ENCODE peak calls at places on chromosomes 13 and 19, in five cellular contexts. L is neuronal stem cell; Z is pulmonary artery endothelial cell; D is COR-L47; M is natural killer cell treated with Interleukin-12 subunit alpha and Interleukin-12 subunit beta and Interleukin-15 and Interleukin-18, amount 100 ng/mL, for 72 hours. C is an unnamed sample.

GRCh38 chr19:52600639-52601024 is 30.5 kb downstream of the ZNF701 start:
- DNase-seq in L (no peak), Z (no peak), D (no peak), M (no peak), C (no peak)

GRCh38 chr19:29781582-29782580 is 29.9 kb upstream of the CCNE1 start:
- DNase-seq in L (no peak), Z (no peak), D (no peak), M (no peak), C (no peak)

GRCh38 chr13:22740264-22740663 is 440.5 kb upstream of the SGCG start:
- DNase-seq in L (peak; percentile 5), Z (no peak), D (no peak), M (no peak), C (no peak)

GRCh38 chr19:5822181-5822844 is 17.2 kb downstream of the FUT6 start:
- DNase-seq in L (no peak), Z (no peak), D (no peak), M (no peak), C (no peak)

GRCh38 chr19:51372649-51373504 is at the start of gene NKG7:
- DNase-seq in L (no peak), Z (no peak), D (no peak), M (peak; percentile 97), C (no peak)

GRCh38 chr19:35545001-35545854 is at the start of gene TMEM147:
- DNase-seq in L (peak; percentile 81), Z (peak; percentile 52), D (peak; percentile 74), M (peak; percentile 91), C (peak; percentile 63)

GRCh38 chr19:16296713-16297112 is 27.9 kb upstream of the KLF2 start:
- DNase-seq in L (no peak), Z (no peak), D (no peak), M (no peak), C (peak; percentile 29)

GRCh38 chr13:111531505-111531904 is 211.1 kb downstream of the TEX29 start:
- DNase-seq in L (no peak), Z (no peak), D (no peak), M (no peak), C (peak; percentile 0)

GRCh38 chr19:543912-544608 is at the start of gene GZMM:
- DNase-seq in L (no peak), Z (no peak), D (no peak), M (peak; percentile 89), C (no peak)

C was measured in dermis microvascular lymphatic vessel endothelial cell.